ENCODE peak calls at places on chromosomes 6 and 20, in four cellular contexts. C is ovary, W is SK-N-SH, B is stomach. Q is an unnamed sample.

GRCh38 chr6:134168580-134169223 is 116.3 kb upstream of the SLC2A12 start:
- DNase-seq in C (no peak), W (no peak), B (no peak), Q (no peak)

GRCh38 chr6:109441069-109441816 is 719 bp downstream of the SMPD2 start:
- DNase-seq in C (peak; percentile 60), W (peak; percentile 69), B (peak; percentile 51), Q (peak; percentile 76)

GRCh38 chr6:11763460-11764249 is 14.9 kb downstream of the ADTRP start:
- DNase-seq in C (no peak), W (no peak), B (no peak), Q (no peak)

GRCh38 chr6:66985816-66986215 is 1278.8 kb upstream of the EYS start:
- DNase-seq in C (no peak), W (no peak), B (no peak), Q (no peak)

GRCh38 chr20:63124092-63124781 is 91.7 kb downstream of the YTHDF1 start:
- DNase-seq in C (no peak), W (no peak), B (no peak), Q (peak; percentile 53)

GRCh38 chr6:7974932-7975763 is 64.6 kb upstream of the TXNDC5 start:
- DNase-seq in C (peak; percentile 89), W (peak; percentile 39), B (peak; percentile 73), Q (peak; percentile 89)

GRCh38 chr20:4113996-4114603 is 98.7 kb upstream of the RNF24 start:
- DNase-seq in C (no peak), W (peak; percentile 48), B (no peak), Q (no peak)

GRCh38 chr6:126039284-126039683 is 52.9 kb downstream of the TRMT11 start:
- DNase-seq in C (no peak), W (no peak), B (no peak), Q (no peak)

GRCh38 chr6:16985484-16986284 is 116.2 kb upstream of the STMND1 start:
- DNase-seq in C (no peak), W (no peak), B (no peak), Q (peak; percentile 70)

GRCh38 chr6:144334150-144334708 is 49.1 kb downstream of the UTRN start:
- DNase-seq in C (no peak), W (no peak), B (no peak), Q (no peak)

GRCh38 chr6:144338474-144338873 is 53.3 kb downstream of the UTRN start:
- DNase-seq in C (no peak), W (no peak), B (no peak), Q (no peak)

GRCh38 chr6:144335914-144336313 is 50.8 kb downstream of the UTRN start:
- DNase-seq in C (no peak), W (no peak), B (no peak), Q (no peak)

GRCh38 chr6:144336900-144337299 is 51.8 kb downstream of the UTRN start:
- DNase-seq in C (no peak), W (no peak), B (no peak), Q (no peak)

GRCh38 chr6:144335315-144335861 is 50.3 kb downstream of the UTRN start:
- DNase-seq in C (no peak), W (no peak), B (no peak), Q (no peak)
- H3K4me3 ChIP-seq in C (no peak overlapping the region), W (no peak overlapping the region), B (no peak overlapping the region), Q (no peak overlapping the region)

GRCh38 chr20:10288954-10289646 is 70.5 kb downstream of the SNAP25 start:
- DNase-seq in C (no peak), W (no peak), B (no peak), Q (no peak)
- TF ChIP-seq EP300 in C (no peak), W (no peak), B (no peak), Q (no peak)

DNA sequence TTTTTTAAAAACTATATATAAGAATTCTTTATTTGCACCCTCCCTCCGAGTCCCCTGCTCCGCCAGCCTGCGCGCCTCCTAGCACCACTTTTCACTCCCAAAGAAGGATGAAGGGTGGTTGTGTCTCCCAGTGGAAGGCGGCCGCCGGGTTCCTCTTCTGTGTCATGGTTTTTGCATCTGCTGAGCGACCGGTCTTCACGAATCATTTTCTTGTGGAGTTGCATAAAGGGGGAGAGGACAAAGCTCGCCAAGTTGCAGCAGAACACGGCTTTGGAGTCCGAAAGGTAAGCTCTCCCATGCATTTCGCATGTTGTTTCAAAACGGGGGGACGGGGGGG is 327 bp downstream of the PCSK2 start:
- DNase-seq in C (no peak), W (peak; percentile 28), B (no peak), Q (no peak)
- H3K4me3 ChIP-seq in C (peak overlapping the region; percentile 22), W (no peak overlapping the region), B (peak overlapping the region; percentile 41), Q (peak overlapping the region; percentile 51)

GRCh38 chr6:53348436-53349208 is at the start of gene ELOVL5:
- DNase-seq in C (peak; percentile 99), W (peak; percentile 92), B (peak; percentile 89), Q (peak; percentile 99)
- TF ChIP-seq EP300 in C (no peak), W (no peak), B (no peak), Q (no peak)